ENCODE peak calls at places on chromosome 1, in four cellular contexts. One of them, this sample, is unnamed.

GRCh38 chr1:110319332-110320167 is 19.6 kb upstream of the RBM15 start:
- DNase-seq in skeletal muscle cell: no peak
- DNase-seq in lower lobe of right lung: no peak
- DNase-seq in cardiac fibroblast: no peak
- DNase-seq in this sample: no peak

GRCh38 chr1:113453771-113454083 is 63.4 kb downstream of the MAGI3 start:
- DNase-seq in skeletal muscle cell: no peak
- DNase-seq in lower lobe of right lung: no peak
- DNase-seq in cardiac fibroblast: peak
- DNase-seq in this sample: no peak

GRCh38 chr1:60589046-60589748 is 493.2 kb upstream of the NFIA start:
- DNase-seq in skeletal muscle cell: no peak
- DNase-seq in lower lobe of right lung: no peak
- DNase-seq in cardiac fibroblast: no peak
- DNase-seq in this sample: no peak

GRCh38 chr1:8870605-8871538 is 7.6 kb downstream of the ENO1 start:
- DNase-seq in skeletal muscle cell: no peak
- DNase-seq in lower lobe of right lung: no peak
- DNase-seq in cardiac fibroblast: no peak
- DNase-seq in this sample: no peak

GRCh38 chr1:200483491-200484143 is 73.8 kb upstream of the ZNF281 start:
- DNase-seq in skeletal muscle cell: peak
- DNase-seq in lower lobe of right lung: no peak
- DNase-seq in cardiac fibroblast: peak
- DNase-seq in this sample: no peak

GRCh38 chr1:212782422-212783154 is 9.0 kb downstream of the NSL1 start:
- DNase-seq in skeletal muscle cell: peak
- DNase-seq in lower lobe of right lung: no peak
- DNase-seq in cardiac fibroblast: peak
- DNase-seq in this sample: no peak

GRCh38 chr1:67635055-67635809 is 49.8 kb upstream of the GADD45A start:
- DNase-seq in skeletal muscle cell: no peak
- DNase-seq in lower lobe of right lung: no peak
- DNase-seq in cardiac fibroblast: no peak
- DNase-seq in this sample: no peak

GRCh38 chr1:153612755-153613331 is at the start of gene S100A16:
- DNase-seq in skeletal muscle cell: no peak
- DNase-seq in lower lobe of right lung: peak
- DNase-seq in cardiac fibroblast: peak
- DNase-seq in this sample: peak

GRCh38 chr1:231818342-231818741 is 191.8 kb downstream of the DISC1 start:
- DNase-seq in skeletal muscle cell: no peak
- DNase-seq in lower lobe of right lung: no peak
- DNase-seq in cardiac fibroblast: peak
- DNase-seq in this sample: no peak

GRCh38 chr1:90718411-90719320 is 1.6 kb upstream of the BARHL2 start:
- DNase-seq in skeletal muscle cell: no peak
- DNase-seq in lower lobe of right lung: no peak
- DNase-seq in cardiac fibroblast: peak
- DNase-seq in this sample: no peak

GRCh38 chr1:21574464-21575151 is 65.4 kb downstream of the ALPL start:
- DNase-seq in skeletal muscle cell: peak
- DNase-seq in lower lobe of right lung: peak
- DNase-seq in cardiac fibroblast: peak
- DNase-seq in this sample: no peak

GRCh38 chr1:79353224-79353623 is 346.7 kb upstream of the ADGRL4 start:
- DNase-seq in skeletal muscle cell: peak
- DNase-seq in lower lobe of right lung: no peak
- DNase-seq in cardiac fibroblast: peak
- DNase-seq in this sample: no peak

GRCh38 chr1:246690100-246690499 is 34.1 kb upstream of the SCCPDH start:
- DNase-seq in skeletal muscle cell: no peak
- DNase-seq in lower lobe of right lung: no peak
- DNase-seq in cardiac fibroblast: no peak
- DNase-seq in this sample: no peak

GRCh38 chr1:180182721-180183311 is 28.1 kb downstream of the QSOX1 start:
- DNase-seq in skeletal muscle cell: no peak
- DNase-seq in lower lobe of right lung: no peak
- DNase-seq in cardiac fibroblast: no peak
- DNase-seq in this sample: no peak

GRCh38 chr1:205316179-205316578 is 5.4 kb downstream of the NUAK2 start:
- DNase-seq in skeletal muscle cell: no peak
- DNase-seq in lower lobe of right lung: no peak
- DNase-seq in cardiac fibroblast: no peak
- DNase-seq in this sample: no peak

GRCh38 chr1:225442156-225442555 is 14.3 kb upstream of the LBR start:
- DNase-seq in skeletal muscle cell: no peak
- DNase-seq in lower lobe of right lung: no peak
- DNase-seq in cardiac fibroblast: no peak
- DNase-seq in this sample: no peak

GRCh38 chr1:94597701-94598100 is 56.1 kb upstream of the F3 start:
- DNase-seq in skeletal muscle cell: no peak
- DNase-seq in lower lobe of right lung: no peak
- DNase-seq in cardiac fibroblast: peak
- DNase-seq in this sample: no peak

GRCh38 chr1:168636642-168637111 is 60.3 kb downstream of the XCL1 start:
- DNase-seq in skeletal muscle cell: peak
- DNase-seq in lower lobe of right lung: no peak
- DNase-seq in cardiac fibroblast: peak
- DNase-seq in this sample: no peak

GRCh38 chr1:27606708-27607238 is 2.8 kb upstream of the AHDC1 start:
- DNase-seq in skeletal muscle cell: no peak
- DNase-seq in lower lobe of right lung: no peak
- DNase-seq in cardiac fibroblast: peak
- DNase-seq in this sample: no peak

GRCh38 chr1:110291241-110292030 is 47.7 kb upstream of the RBM15 start:
- DNase-seq in skeletal muscle cell: no peak
- DNase-seq in lower lobe of right lung: no peak
- DNase-seq in cardiac fibroblast: no peak
- DNase-seq in this sample: no peak

GRCh38 chr1:101235696-101236545 is 898 bp upstream of the S1PR1 start:
- DNase-seq in skeletal muscle cell: no peak
- DNase-seq in lower lobe of right lung: peak
- DNase-seq in cardiac fibroblast: peak
- DNase-seq in this sample: no peak